ENCODE peak calls at places on chromosomes 6 and 20, in six cellular contexts. J, E, F, G, Z and C are unnamed samples.

GRCh38 chr6:148943451-148943850 is 196.6 kb downstream of the UST start:
- DNase-seq in J (no peak), E (no peak), F (no peak), G (no peak), Z (peak), C (no peak)

GRCh38 chr6:56938634-56939294 is 16.1 kb upstream of the BEND6 start:
- DNase-seq in J (no peak), E (peak), F (no peak), G (no peak), Z (peak), C (peak)

GRCh38 chr20:59351148-59352040 is 51.0 kb downstream of the EDN3 start:
- DNase-seq in J (no peak), E (peak), F (no peak), G (no peak), Z (no peak), C (no peak)

GRCh38 chr6:136466789-136467585 is 83.2 kb downstream of the MAP7 start:
- DNase-seq in J (no peak), E (no peak), F (no peak), G (no peak), Z (no peak), C (no peak)

GRCh38 chr6:104161960-104162669 is 697.6 kb downstream of the HACE1 start:
- DNase-seq in J (no peak), E (peak), F (no peak), G (no peak), Z (no peak), C (no peak)

GRCh38 chr20:41306061-41306727 is 11.3 kb downstream of the ZHX3 start:
- DNase-seq in J (no peak), E (peak), F (no peak), G (no peak), Z (no peak), C (no peak)

GRCh38 chr6:89610149-89610642 is 28.4 kb downstream of the LYRM2 start:
- DNase-seq in J (peak), E (peak), F (peak), G (peak), Z (no peak), C (peak)

GRCh38 chr20:39829255-39829654 is 859.8 kb downstream of the MAFB start:
- DNase-seq in J (no peak), E (peak), F (no peak), G (no peak), Z (no peak), C (no peak)

GRCh38 chr6:33147807-33148666 is 44.2 kb downstream of the COL11A2 start:
- DNase-seq in J (no peak), E (peak), F (no peak), G (no peak), Z (peak), C (peak)

GRCh38 chr20:49318091-49318429 is 40.2 kb upstream of the ZNFX1 start:
- DNase-seq in J (no peak), E (no peak), F (no peak), G (no peak), Z (no peak), C (no peak)

GRCh38 chr20:17938889-17939619 is 29.5 kb downstream of the SNX5 start:
- DNase-seq in J (peak), E (peak), F (peak), G (peak), Z (no peak), C (peak)

GRCh38 chr6:38233161-38233791 is 406.5 kb downstream of the BTBD9 start:
- DNase-seq in J (no peak), E (peak), F (no peak), G (no peak), Z (no peak), C (no peak)

GRCh38 chr20:32871622-32872160 is 13.0 kb downstream of the EFCAB8 start:
- DNase-seq in J (no peak), E (no peak), F (no peak), G (no peak), Z (no peak), C (no peak)

GRCh38 chr20:54208492-54209044 is 681 bp downstream of the PFDN4 start:
- DNase-seq in J (no peak), E (peak), F (no peak), G (peak), Z (no peak), C (peak)

GRCh38 chr6:16322666-16323312 is 84.4 kb downstream of the GMPR start:
- DNase-seq in J (no peak), E (peak), F (peak), G (peak), Z (no peak), C (no peak)

GRCh38 chr6:92371809-92372208 is 1047.5 kb downstream of the EPHA7 start:
- DNase-seq in J (no peak), E (no peak), F (no peak), G (no peak), Z (no peak), C (no peak)

GRCh38 chr6:89122625-89123024 is 4.8 kb upstream of the SRSF12 start:
- DNase-seq in J (no peak), E (peak), F (no peak), G (peak), Z (no peak), C (peak)

GRCh38 chr20:7859371-7859802 is 80.9 kb downstream of the HAO1 start:
- DNase-seq in J (peak), E (peak), F (peak), G (no peak), Z (peak), C (peak)

GRCh38 chr20:4916991-4917881 is 84.1 kb downstream of the SLC23A2 start:
- DNase-seq in J (no peak), E (no peak), F (no peak), G (no peak), Z (no peak), C (peak)

GRCh38 chr20:33790571-33790970 is 20.6 kb upstream of the CHMP4B start:
- DNase-seq in J (no peak), E (no peak), F (no peak), G (no peak), Z (no peak), C (no peak)

GRCh38 chr6:6717953-6718352 is 129.4 kb downstream of the LY86 start:
- DNase-seq in J (no peak), E (no peak), F (no peak), G (peak), Z (no peak), C (peak)

GRCh38 chr6:74606488-74607135 is 599.2 kb downstream of the COL12A1 start:
- DNase-seq in J (no peak), E (peak), F (no peak), G (no peak), Z (peak), C (peak)

GRCh38 chr6:14126250-14126649 is 8.7 kb downstream of the CD83 start:
- DNase-seq in J (no peak), E (no peak), F (no peak), G (no peak), Z (no peak), C (no peak)

GRCh38 chr6:32973934-32974333 is 5.5 kb downstream of the BRD2 start:
- DNase-seq in J (no peak), E (peak), F (no peak), G (peak), Z (no peak), C (peak)

GRCh38 chr20:48766205-48766604 is 61.6 kb downstream of the PREX1 start:
- DNase-seq in J (no peak), E (no peak), F (no peak), G (no peak), Z (no peak), C (no peak)

GRCh38 chr6:155155787-155156447 is 107.9 kb upstream of the CLDN20 start:
- DNase-seq in J (no peak), E (peak), F (no peak), G (no peak), Z (no peak), C (no peak)

GRCh38 chr6:85044336-85044735 is 279.9 kb upstream of the TBX18 start:
- DNase-seq in J (no peak), E (no peak), F (no peak), G (no peak), Z (no peak), C (no peak)

GRCh38 chr20:46000571-46001145 is 8.1 kb upstream of the MMP9 start:
- DNase-seq in J (no peak), E (no peak), F (no peak), G (peak), Z (no peak), C (no peak)

GRCh38 chr6:15947923-15948322 is 181.0 kb upstream of the MYLIP start:
- DNase-seq in J (no peak), E (no peak), F (no peak), G (no peak), Z (no peak), C (no peak)

GRCh38 chr6:139942333-139942732 is 567.9 kb upstream of the CITED2 start:
- DNase-seq in J (no peak), E (no peak), F (no peak), G (no peak), Z (no peak), C (no peak)